ENCODE peak calls at places on chromosomes 13 and 19, in eight cellular contexts. V is upper lobe of left lung, T is tibial nerve, C is A549, L is ovary, X is esophagus muscularis mucosa, Y is stomach, I is suprapubic skin. W is an unnamed sample.

GRCh38 chr13:40472427-40473220 is 193.8 kb downstream of the FOXO1 start:
- DNase-seq in T (no peak), C (no peak), Y (no peak), L (no peak), I (no peak), X (no peak), V (no peak), W (no peak)

GRCh38 chr13:111573801-111574200 is 253.4 kb downstream of the TEX29 start:
- DNase-seq in Y (no peak), V (no peak), T (no peak), L (no peak), X (no peak), I (no peak), C (no peak), W (no peak)

GRCh38 chr19:44684892-44685847 is 13.8 kb upstream of the CEACAM16 start:
- DNase-seq in T (no peak), I (no peak), L (no peak), V (peak; percentile 82), C (peak; percentile 95), Y (peak; percentile 42), X (no peak), W (no peak)

GRCh38 chr19:10095622-10095947 is 6.9 kb downstream of the ANGPTL6 start:
- DNase-seq in Y (no peak), C (no peak), T (no peak), I (no peak), X (no peak), L (no peak), V (no peak), W (no peak)

GRCh38 chr19:5030822-5031221 is 61.9 kb downstream of the KDM4B start:
- DNase-seq in T (no peak), Y (no peak), X (no peak), I (no peak), C (no peak), V (no peak), L (no peak), W (no peak)

GRCh38 chr19:32363175-32363574 is 17.8 kb downstream of the ZNF507 start:
- DNase-seq in L (no peak), V (no peak), C (no peak), T (no peak), Y (no peak), X (no peak), I (no peak), W (no peak)

GRCh38 chr19:30755581-30755980 is 383.4 kb downstream of the ZNF536 start:
- DNase-seq in C (no peak), I (no peak), L (no peak), X (peak; percentile 66), Y (no peak), T (no peak), V (no peak), W (no peak)

GRCh38 chr19:35139618-35139943 is 957 bp downstream of the FXYD1 start:
- DNase-seq in I (no peak), V (no peak), L (no peak), X (no peak), C (no peak), Y (no peak), T (no peak), W (peak; percentile 82)

GRCh38 chr13:109227344-109227940 is 558.9 kb downstream of the IRS2 start:
- DNase-seq in Y (no peak), L (no peak), X (no peak), C (no peak), T (no peak), I (no peak), V (no peak), W (no peak)

DNA sequence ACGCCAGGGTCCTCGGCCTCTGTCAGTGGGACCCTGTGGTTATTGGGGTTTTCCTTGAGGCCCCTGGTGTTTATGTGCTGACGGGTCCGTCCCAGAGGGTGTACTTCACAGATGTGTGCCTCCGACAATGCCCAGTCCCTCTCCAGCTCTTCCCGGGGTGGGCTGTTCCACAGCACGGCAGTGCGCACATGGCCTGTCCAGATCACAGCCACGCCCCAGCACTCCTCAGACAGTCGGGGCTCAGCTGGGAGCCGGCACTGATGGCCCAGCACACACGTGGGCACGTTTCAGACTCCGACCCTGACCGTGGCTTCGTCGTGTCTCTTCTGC is 16.9 kb upstream of the F7 start:
- DNase-seq in C (no peak), L (no peak), Y (no peak), X (no peak), I (peak; percentile 63), T (no peak), V (no peak), W (peak; percentile 50)
- TF ChIP-seq EP300 in C (no peak), L (no peak), Y (no peak), X (no peak), I (no peak), T (no peak), V (no peak), W (no peak)

DNA sequence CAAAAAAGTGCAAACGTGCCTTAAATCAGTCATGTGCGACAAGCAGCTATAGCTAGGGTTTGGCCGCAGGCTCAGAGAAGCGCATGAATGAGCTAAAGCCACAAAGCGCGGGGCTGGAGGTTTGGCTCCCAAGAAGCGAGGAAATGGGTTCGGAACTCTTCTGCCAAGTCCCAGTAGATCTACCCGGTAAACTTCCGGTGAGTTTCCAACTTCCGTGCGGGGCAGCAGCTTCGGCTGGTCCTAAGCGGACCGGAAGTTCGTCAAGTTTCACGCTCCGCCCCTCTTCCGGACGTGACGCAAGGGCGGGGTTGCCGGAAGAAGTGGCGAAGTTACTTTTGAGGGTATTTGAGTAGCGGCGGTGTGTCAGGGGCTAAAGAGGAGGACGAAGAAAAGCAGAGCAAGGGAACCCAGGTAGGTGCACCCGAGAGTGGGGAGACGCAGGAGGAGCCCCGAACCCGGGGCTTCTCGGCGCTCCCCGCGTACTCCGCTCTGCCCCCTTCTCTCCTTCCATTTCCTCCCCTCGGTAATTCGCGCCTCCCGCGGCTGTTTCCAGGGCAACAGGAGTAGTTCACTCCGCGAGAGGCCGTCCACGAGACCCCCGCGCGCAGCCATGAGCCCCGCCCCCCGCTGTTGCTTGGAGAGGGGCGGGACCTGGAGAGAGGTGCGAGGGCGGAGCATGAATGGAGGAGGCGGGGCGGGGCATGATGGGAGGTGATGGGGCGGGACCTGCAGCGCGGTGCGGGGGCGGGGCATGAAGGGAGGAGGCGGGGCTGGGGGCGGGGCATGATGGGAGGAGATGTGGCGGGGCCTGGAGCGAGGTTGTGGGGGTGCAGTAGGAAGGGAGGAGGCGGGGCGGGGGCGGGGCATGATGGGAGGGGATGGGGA is at the start of gene NR1H2:
- DNase-seq in L (peak; percentile 94), V (peak; percentile 94), C (peak; percentile 97), T (peak; percentile 95), I (peak; percentile 97), Y (peak; percentile 97), X (peak; percentile 98), W (peak; percentile 98)
- TF ChIP-seq POLR2A in L (peak; percentile 93), V (no peak), C (peak; percentile 20), T (peak; percentile 90), I (no peak), Y (no peak), X (no peak), W (peak; percentile 82)

GRCh38 chr19:14492756-14493337 is 3.1 kb downstream of the GIPC1 start:
- DNase-seq in C (no peak), Y (no peak), T (no peak), X (no peak), I (no peak), V (no peak), L (no peak), W (no peak)
- TF ChIP-seq EP300 in C (no peak), Y (no peak), T (no peak), X (no peak), I (no peak), V (no peak), L (no peak), W (no peak)

GRCh38 chr19:1511989-1512338 is 855 bp downstream of the ADAMTSL5 start:
- DNase-seq in X (no peak), V (no peak), L (no peak), C (no peak), Y (no peak), T (no peak), I (no peak), W (no peak)
- TF ChIP-seq POLR2A in X (no peak), V (no peak), L (no peak), C (no peak), Y (no peak), T (no peak), I (no peak), W (no peak)

GRCh38 chr19:54432144-54432738 is 16.8 kb upstream of the LENG8 start:
- DNase-seq in V (no peak), X (no peak), I (no peak), C (no peak), Y (no peak), L (no peak), T (no peak), W (no peak)
- TF ChIP-seq EP300 in V (no peak), X (no peak), I (no peak), C (no peak), Y (no peak), L (no peak), T (no peak), W (no peak)

GRCh38 chr13:80342541-80343371 is 1.8 kb upstream of the SPRY2 start:
- DNase-seq in V (peak; percentile 90), C (no peak), Y (peak; percentile 89), X (peak; percentile 96), T (peak; percentile 80), L (peak; percentile 74), I (peak; percentile 90), W (peak; percentile 90)
- TF ChIP-seq POLR2A in V (no peak), C (no peak), Y (no peak), X (no peak), T (peak; percentile 52), L (no peak), I (no peak), W (peak; percentile 23)

GRCh38 chr13:75470676-75471075 is 11.3 kb downstream of the TBC1D4 start:
- DNase-seq in Y (no peak), X (no peak), L (no peak), C (no peak), V (no peak), T (no peak), I (no peak), W (no peak)
- TF ChIP-seq EP300 in Y (no peak), X (no peak), L (no peak), C (no peak), V (no peak), T (no peak), I (no peak), W (no peak)

GRCh38 chr19:17336872-17337674 is at the start of gene GTPBP3:
- DNase-seq in I (peak; percentile 99), Y (peak; percentile 98), X (peak; percentile 99), C (peak; percentile 90), V (peak; percentile 99), L (peak; percentile 94), T (peak; percentile 97), W (peak; percentile 99)
- TF ChIP-seq POLR2A in I (no peak), Y (no peak), X (no peak), C (peak; percentile 47), V (no peak), L (no peak), T (peak; percentile 46), W (peak; percentile 16)